ENCODE peak calls at places on chromosomes 4 and X, in ten cellular contexts. K is T-helper 2 cell, Y is activated T-cell treated with anti-CD3 and anti-CD28 coated beads for 4 hours, R is iPS-NIHi11, J is coronary artery, E is Daoy, A is NCI-H2081, Q is omental fat pad, X is uterus, C is NCI-H748 treated with DMSO at 0.1 percent for 48 hours. D is an unnamed sample.

GRCh38 chr4:140300271-140300970 is 73.0 kb upstream of the SCOC start:
- DNase-seq in K (no peak), Y (no peak), R (no peak), J (no peak), E (peak), A (no peak), Q (no peak), X (peak), C (no peak), D (peak)

GRCh38 chrX:80354966-80355465 is 65.2 kb upstream of the TENT5D start:
- DNase-seq in K (no peak), Y (no peak), R (no peak), J (no peak), E (no peak), A (no peak), Q (no peak), X (no peak), C (no peak), D (peak)

GRCh38 chr4:118313098-118313497 is 39.7 kb downstream of the PRSS12 start:
- DNase-seq in K (no peak), Y (no peak), R (no peak), J (no peak), E (no peak), A (no peak), Q (no peak), X (no peak), C (no peak), D (no peak)

GRCh38 chrX:95218964-95219363 is 1465.7 kb upstream of the DIAPH2 start:
- DNase-seq in K (no peak), Y (no peak), R (peak), J (no peak), E (no peak), A (no peak), Q (no peak), X (no peak), C (no peak), D (peak)

GRCh38 chrX:14546190-14546589 is 16.9 kb downstream of the GLRA2 start:
- DNase-seq in K (no peak), Y (no peak), R (no peak), J (no peak), E (no peak), A (no peak), Q (no peak), X (no peak), C (peak), D (peak)

GRCh38 chrX:13131511-13132137 is 87.2 kb upstream of the FAM9C start:
- DNase-seq in K (no peak), Y (no peak), R (peak), J (no peak), E (no peak), A (no peak), Q (no peak), X (no peak), C (no peak), D (no peak)

GRCh38 chr4:177632481-177632880 is 190.2 kb upstream of the AGA start:
- DNase-seq in K (no peak), Y (no peak), R (no peak), J (no peak), E (no peak), A (no peak), Q (no peak), X (no peak), C (no peak), D (no peak)

GRCh38 chr4:78131403-78131802 is 74.3 kb downstream of the FRAS1 start:
- DNase-seq in K (no peak), Y (no peak), R (no peak), J (no peak), E (no peak), A (no peak), Q (no peak), X (no peak), C (no peak), D (no peak)

GRCh38 chrX:123976671-123977316 is 15.3 kb downstream of the STAG2 start:
- DNase-seq in K (no peak), Y (no peak), R (no peak), J (no peak), E (peak), A (no peak), Q (no peak), X (no peak), C (no peak), D (no peak)

GRCh38 chrX:134287356-134287755 is 50.4 kb downstream of the CCDC160 start:
- DNase-seq in K (no peak), Y (no peak), R (no peak), J (no peak), E (no peak), A (no peak), Q (no peak), X (no peak), C (no peak), D (no peak)

GRCh38 chr4:168880811-168881595 is 129.1 kb downstream of the CBR4 start:
- DNase-seq in K (no peak), Y (no peak), R (no peak), J (no peak), E (no peak), A (no peak), Q (no peak), X (no peak), C (no peak), D (no peak)

GRCh38 chrX:153635388-153635787 is 11.6 kb upstream of the DUSP9 start:
- DNase-seq in K (no peak), Y (no peak), R (no peak), J (no peak), E (no peak), A (no peak), Q (no peak), X (no peak), C (no peak), D (no peak)

GRCh38 chr4:2411786-2412510 is 6.5 kb downstream of the ZFYVE28 start:
- DNase-seq in K (no peak), Y (no peak), R (no peak), J (no peak), E (no peak), A (no peak), Q (no peak), X (no peak), C (no peak), D (no peak)

GRCh38 chr4:16844796-16845586 is 53.5 kb downstream of the LDB2 start:
- DNase-seq in K (no peak), Y (no peak), R (no peak), J (no peak), E (no peak), A (no peak), Q (no peak), X (no peak), C (no peak), D (no peak)

GRCh38 chr4:186740822-186741221 is 17.2 kb upstream of the FAT1 start:
- DNase-seq in K (no peak), Y (no peak), R (no peak), J (no peak), E (no peak), A (no peak), Q (no peak), X (no peak), C (no peak), D (no peak)

GRCh38 chrX:9518896-9519295 is 54.0 kb downstream of the TBL1X start:
- DNase-seq in K (no peak), Y (no peak), R (no peak), J (peak), E (no peak), A (no peak), Q (no peak), X (no peak), C (no peak), D (no peak)

GRCh38 chr4:7189475-7190277 is 2.7 kb upstream of the SORCS2 start:
- DNase-seq in K (no peak), Y (no peak), R (no peak), J (peak), E (peak), A (no peak), Q (no peak), X (peak), C (no peak), D (no peak)

GRCh38 chrX:53095796-53096195 is 1.9 kb downstream of the KANTR start:
- DNase-seq in K (no peak), Y (no peak), R (no peak), J (no peak), E (no peak), A (no peak), Q (no peak), X (no peak), C (no peak), D (no peak)

GRCh38 chr4:106021737-106022410 is 126.6 kb downstream of the NPNT start:
- DNase-seq in K (no peak), Y (no peak), R (no peak), J (no peak), E (peak), A (no peak), Q (no peak), X (no peak), C (no peak), D (no peak)

GRCh38 chr4:1604706-1605205 is 79.4 kb downstream of the FAM53A start:
- DNase-seq in K (no peak), Y (no peak), R (peak), J (no peak), E (no peak), A (no peak), Q (no peak), X (no peak), C (no peak), D (peak)

GRCh38 chrX:145549476-145549875 is 268.2 kb upstream of the SLITRK2 start:
- DNase-seq in K (no peak), Y (no peak), R (no peak), J (no peak), E (no peak), A (no peak), Q (no peak), X (no peak), C (no peak), D (no peak)

GRCh38 chr4:20520901-20521300 is 179.4 kb upstream of the PACRGL start:
- DNase-seq in K (no peak), Y (no peak), R (peak), J (no peak), E (peak), A (no peak), Q (no peak), X (no peak), C (no peak), D (no peak)

GRCh38 chr4:102501635-102502382 is 650 bp downstream of the NFKB1 start:
- DNase-seq in K (peak), Y (peak), R (peak), J (peak), E (peak), A (peak), Q (peak), X (peak), C (peak), D (peak)

GRCh38 chr4:70991596-70991995 is 1.9 kb upstream of the DCK start:
- DNase-seq in K (no peak), Y (no peak), R (no peak), J (no peak), E (no peak), A (no peak), Q (no peak), X (no peak), C (no peak), D (no peak)

GRCh38 chrX:47483310-47484268 is 567 bp upstream of the ZNF41 start:
- DNase-seq in K (no peak), Y (no peak), R (no peak), J (no peak), E (peak), A (no peak), Q (no peak), X (peak), C (no peak), D (no peak)

GRCh38 chr4:126708716-126709115 is 924.0 kb upstream of the INTU start:
- DNase-seq in K (no peak), Y (no peak), R (no peak), J (no peak), E (no peak), A (no peak), Q (no peak), X (no peak), C (no peak), D (no peak)

GRCh38 chr4:48664938-48665337 is 115.1 kb downstream of the FRYL start:
- DNase-seq in K (no peak), Y (no peak), R (no peak), J (no peak), E (no peak), A (no peak), Q (no peak), X (no peak), C (no peak), D (no peak)

GRCh38 chr4:165726831-165727230 is 146.2 kb upstream of the TLL1 start:
- DNase-seq in K (no peak), Y (no peak), R (no peak), J (no peak), E (no peak), A (no peak), Q (no peak), X (no peak), C (no peak), D (no peak)

GRCh38 chr4:4861592-4862551 is 2.4 kb downstream of the MSX1 start:
- DNase-seq in K (no peak), Y (no peak), R (no peak), J (no peak), E (no peak), A (no peak), Q (no peak), X (no peak), C (no peak), D (no peak)

GRCh38 chrX:43646800-43647199 is 9.3 kb upstream of the MAOA start:
- DNase-seq in K (no peak), Y (no peak), R (no peak), J (no peak), E (no peak), A (no peak), Q (no peak), X (no peak), C (no peak), D (no peak)

GRCh38 chr4:122819708-122820449 is 6.8 kb upstream of the FGF2 start:
- DNase-seq in K (no peak), Y (no peak), R (no peak), J (no peak), E (peak), A (no peak), Q (no peak), X (no peak), C (no peak), D (no peak)

D was measured in NCI-H345.